ENCODE peak calls at places on chromosomes 1 and 21, in ten cellular contexts. Q is stimulated activated CD4-positive, alpha-beta T cell treated with anti-CD3 and anti-CD28 coated beads, Interleukin-15, amount 100 ng/mL, for 1 hour; Y is psoas muscle; B is HAP-1; P is heart left ventricle; J is activated T-cell treated with anti-CD3 and anti-CD28 coated beads, Interleukin-2, amount 50 U/mL, for 72 hours; Z is GM04504; G is stimulated activated naive CD8-positive, alpha-beta T cell treated with anti-CD3 and anti-CD28 coated beads, Interleukin-15, Interleukin-2, amounts not matched to agents 100 U/mL and 50 U/mL, for 24 hours; U is endothelial cell; L is stromal cell of bone marrow. V is an unnamed sample.

GRCh38 chr1:228697209-228698016 is 37.9 kb upstream of the RHOU start:
- DNase-seq in Q (no peak), Y (peak), B (peak), P (peak), J (no peak), Z (peak), G (no peak), U (no peak), L (peak), V (no peak)

GRCh38 chr21:45262041-45262581 is 25.6 kb downstream of the POFUT2 start:
- DNase-seq in Q (no peak), Y (peak), B (no peak), P (no peak), J (no peak), Z (no peak), G (no peak), U (no peak), L (no peak), V (no peak)

GRCh38 chr1:45470306-45470798 is 20.6 kb downstream of the TESK2 start:
- DNase-seq in Q (no peak), Y (no peak), B (no peak), P (no peak), J (no peak), Z (no peak), G (no peak), U (no peak), L (no peak), V (no peak)

GRCh38 chr1:23291706-23292105 is 52.4 kb downstream of the HNRNPR start:
- DNase-seq in Q (no peak), Y (no peak), B (no peak), P (no peak), J (no peak), Z (no peak), G (no peak), U (no peak), L (no peak), V (no peak)

GRCh38 chr1:62530516-62531154 is 66.7 kb upstream of the ANGPTL3 start:
- DNase-seq in Q (no peak), Y (no peak), B (no peak), P (peak), J (no peak), Z (no peak), G (no peak), U (peak), L (peak), V (no peak)

GRCh38 chr1:56056438-56057312 is 522.7 kb downstream of the PLPP3 start:
- DNase-seq in Q (no peak), Y (no peak), B (no peak), P (no peak), J (no peak), Z (peak), G (no peak), U (no peak), L (peak), V (no peak)

GRCh38 chr1:244302889-244303609 is 148.7 kb downstream of the ADSS2 start:
- DNase-seq in Q (no peak), Y (no peak), B (no peak), P (no peak), J (no peak), Z (no peak), G (no peak), U (no peak), L (no peak), V (no peak)

GRCh38 chr1:200857804-200858203 is 15.0 kb upstream of the GPR25 start:
- DNase-seq in Q (no peak), Y (no peak), B (no peak), P (no peak), J (no peak), Z (no peak), G (no peak), U (no peak), L (no peak), V (no peak)

V was measured in Right ventricle myocardium inferior.